ENCODE peak calls at places on chromosomes 12 and 14, in ten cellular contexts. I is iris pigment epithelial cell; K is posterior vena cava; W is stimulated activated CD4-positive, alpha-beta T cell treated with anti-CD3 and anti-CD28 coated beads, Interleukin-1b, Interleukin-23, amount 100 ng/mL, for 4 hours; R is HT1080; F is D341Med; C is NCI-H1694; X is activated T-cell treated with anti-CD3 and anti-CD28 coated beads for 4 hours; P is posterior cingulate gyrus; L is upper lobe of right lung. Z is an unnamed sample.

GRCh38 chr12:75908961-75909699 is 122.4 kb downstream of the PHLDA1 start:
- DNase-seq in I (peak), K (peak), W (no peak), R (peak), F (no peak), C (peak), X (no peak), P (peak), L (no peak), Z (peak)

GRCh38 chr14:69114763-69115162 is 38.2 kb downstream of the DCAF5 start:
- DNase-seq in I (no peak), K (no peak), W (no peak), R (no peak), F (no peak), C (no peak), X (no peak), P (no peak), L (no peak), Z (no peak)

GRCh38 chr12:94767971-94768370 is 117.6 kb upstream of the TMCC3 start:
- DNase-seq in I (peak), K (no peak), W (no peak), R (no peak), F (no peak), C (no peak), X (no peak), P (no peak), L (no peak), Z (no peak)

GRCh38 chr12:55060470-55060869 is 40.7 kb downstream of the NEUROD4 start:
- DNase-seq in I (no peak), K (no peak), W (no peak), R (peak), F (no peak), C (no peak), X (no peak), P (no peak), L (no peak), Z (no peak)

GRCh38 chr14:23660290-23661226 is 24.4 kb downstream of the DHRS2 start:
- DNase-seq in I (no peak), K (no peak), W (no peak), R (no peak), F (no peak), C (no peak), X (no peak), P (no peak), L (no peak), Z (peak)

GRCh38 chr12:99057670-99058069 is 412.6 kb downstream of the APAF1 start:
- DNase-seq in I (no peak), K (no peak), W (no peak), R (no peak), F (no peak), C (no peak), X (no peak), P (no peak), L (no peak), Z (no peak)

GRCh38 chr12:12521923-12522322 is 40.7 kb downstream of the DUSP16 start:
- DNase-seq in I (no peak), K (peak), W (no peak), R (no peak), F (no peak), C (no peak), X (no peak), P (no peak), L (no peak), Z (no peak)

GRCh38 chr14:96588410-96589249 is 86.4 kb downstream of the PAPOLA start:
- DNase-seq in I (no peak), K (peak), W (no peak), R (no peak), F (no peak), C (no peak), X (no peak), P (no peak), L (peak), Z (no peak)

GRCh38 chr12:52121848-52122838 is 42.6 kb downstream of the SMIM41 start:
- DNase-seq in I (peak), K (no peak), W (peak), R (no peak), F (peak), C (peak), X (peak), P (peak), L (peak), Z (peak)

GRCh38 chr12:43241971-43242370 is 310.0 kb downstream of the ADAMTS20 start:
- DNase-seq in I (peak), K (no peak), W (no peak), R (no peak), F (no peak), C (no peak), X (no peak), P (no peak), L (no peak), Z (no peak)

GRCh38 chr14:68792022-68792829 is 641 bp downstream of the ZFP36L1 start:
- DNase-seq in I (no peak), K (no peak), W (no peak), R (no peak), F (peak), C (no peak), X (no peak), P (no peak), L (peak), Z (no peak)

GRCh38 chr12:128365032-128365431 is 98.1 kb downstream of the TMEM132C start:
- DNase-seq in I (no peak), K (no peak), W (no peak), R (no peak), F (no peak), C (no peak), X (no peak), P (no peak), L (no peak), Z (no peak)

GRCh38 chr12:79370021-79370420 is 320.7 kb downstream of the PAWR start:
- DNase-seq in I (peak), K (no peak), W (no peak), R (no peak), F (no peak), C (no peak), X (no peak), P (no peak), L (no peak), Z (no peak)

Z was measured in occipital lobe.